ENCODE peak calls at places on chromosomes 3 and 15, in ten cellular contexts. Z is T-helper 1 cell; J is stimulated activated CD4-positive, alpha-beta T cell treated with anti-CD3 and anti-CD28 coated beads, Interleukin-4, amount 100 ng/mL, for 4 hours; R is effector memory CD8-positive, alpha-beta T cell; E is CD8-positive, alpha-beta T cell; A is neural progenitor cell; O is memory B cell; B is AG09309; Q is left ventricle myocardium superior; K is AG04450. C is an unnamed sample.

GRCh38 chr3:107235923-107236315 is 141.3 kb upstream of the CCDC54 start:
- DNase-seq in Z (peak; percentile 7), J (no peak), R (peak; percentile 56), E (peak; percentile 31), A (peak; percentile 81), O (peak; percentile 66), B (peak; percentile 59), Q (no peak), K (peak; percentile 74), C (peak; percentile 57)

GRCh38 chr3:196517142-196517808 is 2.1 kb upstream of the SMCO1 start:
- DNase-seq in Z (no peak), J (no peak), R (no peak), E (no peak), A (no peak), O (no peak), B (no peak), Q (no peak), K (no peak), C (no peak)

GRCh38 chr3:177356113-177356512 is 158.8 kb upstream of the TBL1XR1 start:
- DNase-seq in Z (no peak), J (no peak), R (no peak), E (no peak), A (no peak), O (no peak), B (no peak), Q (no peak), K (no peak), C (no peak)

GRCh38 chr3:144866504-144866903 is 894.9 kb downstream of the DIPK2A start:
- DNase-seq in Z (no peak), J (no peak), R (no peak), E (no peak), A (no peak), O (no peak), B (peak; percentile 21), Q (no peak), K (no peak), C (no peak)

GRCh38 chr3:40078590-40078989 is 230.9 kb upstream of the EIF1B start:
- DNase-seq in Z (no peak), J (no peak), R (no peak), E (no peak), A (no peak), O (no peak), B (no peak), Q (no peak), K (no peak), C (no peak)

GRCh38 chr15:77144492-77145070 is 73.7 kb upstream of the TSPAN3 start:
- DNase-seq in Z (no peak), J (no peak), R (no peak), E (no peak), A (no peak), O (no peak), B (peak; percentile 96), Q (no peak), K (peak; percentile 89), C (no peak)

GRCh38 chr3:126407412-126408044 is 12.8 kb downstream of the CFAP100 start:
- DNase-seq in Z (no peak), J (no peak), R (no peak), E (no peak), A (no peak), O (no peak), B (no peak), Q (no peak), K (no peak), C (no peak)

GRCh38 chr3:46527239-46527638 is 29.5 kb downstream of the RTP3 start:
- DNase-seq in Z (no peak), J (no peak), R (no peak), E (no peak), A (no peak), O (no peak), B (no peak), Q (no peak), K (no peak), C (no peak)

GRCh38 chr3:196122021-196122687 is 40.3 kb upstream of the TFRC start:
- DNase-seq in Z (no peak), J (no peak), R (no peak), E (no peak), A (no peak), O (no peak), B (no peak), Q (no peak), K (no peak), C (no peak)

GRCh38 chr3:62727576-62727975 is 147.6 kb downstream of the CADPS start:
- DNase-seq in Z (no peak), J (no peak), R (no peak), E (no peak), A (peak; percentile 38), O (no peak), B (no peak), Q (no peak), K (no peak), C (no peak)

GRCh38 chr3:11452988-11453847 is 181.0 kb downstream of the ATG7 start:
- DNase-seq in Z (no peak), J (no peak), R (no peak), E (no peak), A (peak; percentile 19), O (no peak), B (no peak), Q (no peak), K (no peak), C (no peak)

GRCh38 chr3:52091566-52092290 is 35.4 kb upstream of the DUSP7 start:
- DNase-seq in Z (no peak), J (no peak), R (no peak), E (no peak), A (no peak), O (no peak), B (no peak), Q (no peak), K (no peak), C (no peak)

GRCh38 chr15:55969582-55969981 is 23.8 kb downstream of the NEDD4 start:
- DNase-seq in Z (no peak), J (no peak), R (no peak), E (no peak), A (no peak), O (no peak), B (no peak), Q (no peak), K (no peak), C (no peak)

GRCh38 chr15:74265046-74265639 is 29.0 kb downstream of the CCDC33 start:
- DNase-seq in Z (no peak), J (no peak), R (no peak), E (no peak), A (peak; percentile 96), O (no peak), B (no peak), Q (peak; percentile 56), K (no peak), C (peak; percentile 77)

GRCh38 chr3:194235160-194235559 is 99.2 kb downstream of the HES1 start:
- DNase-seq in Z (no peak), J (no peak), R (no peak), E (no peak), A (no peak), O (no peak), B (no peak), Q (no peak), K (no peak), C (no peak)

GRCh38 chr15:74839526-74840395 is 3.2 kb downstream of the ULK3 start:
- DNase-seq in Z (no peak), J (no peak), R (no peak), E (no peak), A (no peak), O (no peak), B (no peak), Q (no peak), K (no peak), C (no peak)